ENCODE peak calls at places on chromosomes 1 and 21, in ten cellular contexts. B is Calu3; V is activated T-cell treated with anti-CD3 and anti-CD28 coated beads for 24 hours; N is retina; A is CD8-positive, alpha-beta memory T cell; D is posterior cingulate gyrus; X is activated T-helper 1 cell treated with anti-CD3 and anti-CD28 coated beads, Interleukin-12 subunit alpha, Interleukin-12 subunit beta, Interleukin-2, Interleukin-4 antibody, amounts not matched to agents 30 ng/mL and 10 ng/mL and 1 ng/mL, durations not matched to agents 14 hours and 24 hours and 36 hours; T is DND-41; Y is CD4-positive, CD25-positive, alpha-beta regulatory T cell; Z is thyroid gland. S is an unnamed sample.

GRCh38 chr1:12113433-12114339 is 50.6 kb downstream of the TNFRSF8 start:
- DNase-seq in B (no peak), X (peak; percentile 15), Z (no peak), T (no peak), A (peak; percentile 11), D (no peak), Y (peak; percentile 51), V (no peak), N (no peak), S (no peak)

GRCh38 chr1:201912832-201913231 is 24.1 kb downstream of the SHISA4 start:
- DNase-seq in D (no peak), N (no peak), A (no peak), Y (no peak), X (no peak), Z (no peak), V (no peak), T (no peak), B (no peak), S (no peak)

GRCh38 chr1:156894711-156895407 is 1.3 kb downstream of the PEAR1 start:
- DNase-seq in V (no peak), A (peak; percentile 8), T (no peak), B (no peak), X (no peak), Z (peak; percentile 24), Y (no peak), D (no peak), N (no peak), S (no peak)

GRCh38 chr21:37356710-37357109 is 9.9 kb upstream of the DYRK1A start:
- DNase-seq in T (no peak), N (no peak), B (no peak), Y (no peak), D (no peak), V (no peak), X (no peak), Z (no peak), A (no peak), S (no peak)

GRCh38 chr21:36717901-36718465 is 19.1 kb downstream of the SIM2 start:
- DNase-seq in N (no peak), A (peak; percentile 19), X (no peak), Y (no peak), D (no peak), V (no peak), B (no peak), Z (no peak), T (peak; percentile 1), S (no peak)

GRCh38 chr1:45410850-45411509 is 70.7 kb upstream of the MUTYH start:
- DNase-seq in Y (no peak), B (peak; percentile 9), V (no peak), A (no peak), Z (no peak), D (no peak), X (no peak), T (no peak), N (no peak), S (peak; percentile 30)

GRCh38 chr1:10728595-10729410 is 67.6 kb downstream of the CASZ1 start:
- DNase-seq in Y (no peak), D (no peak), T (no peak), A (no peak), B (no peak), N (peak; percentile 92), Z (peak; percentile 58), X (no peak), V (no peak), S (no peak)

GRCh38 chr1:36128126-36128904 is 3.3 kb upstream of the COL8A2 start:
- DNase-seq in B (no peak), D (no peak), A (no peak), T (no peak), N (no peak), Y (no peak), V (no peak), X (no peak), Z (no peak), S (no peak)

GRCh38 chr1:177164380-177165068 is at the start of gene ASTN1:
- DNase-seq in T (no peak), A (no peak), X (no peak), Z (no peak), N (peak; percentile 89), B (no peak), V (no peak), Y (no peak), D (peak; percentile 52), S (no peak)

GRCh38 chr1:47984175-47984789 is 12.9 kb downstream of the TRABD2B start:
- DNase-seq in N (peak; percentile 72), D (peak; percentile 11), A (no peak), V (no peak), Z (no peak), X (no peak), B (no peak), Y (no peak), T (no peak), S (no peak)

GRCh38 chr1:89757532-89757931 is 63.3 kb upstream of the LRRC8D start:
- DNase-seq in N (no peak), T (peak; percentile 94), Z (no peak), D (no peak), V (peak; percentile 32), X (peak; percentile 51), Y (peak; percentile 85), B (no peak), A (peak; percentile 50), S (no peak)

GRCh38 chr1:23421343-23421742 is 3.2 kb downstream of the TCEA3 start:
- DNase-seq in T (no peak), Y (no peak), A (no peak), B (no peak), N (no peak), X (no peak), V (no peak), Z (no peak), D (no peak), S (no peak)

GRCh38 chr1:8939362-8939995 is 6.2 kb upstream of the CA6 start:
- DNase-seq in V (no peak), D (no peak), N (no peak), Z (no peak), T (no peak), X (no peak), B (peak; percentile 23), Y (peak; percentile 93), A (no peak), S (no peak)

GRCh38 chr21:40386301-40386911 is 460.6 kb downstream of the DSCAM start:
- DNase-seq in Z (peak; percentile 81), Y (peak; percentile 25), D (peak; percentile 68), V (peak; percentile 26), N (peak; percentile 60), X (no peak), A (no peak), B (no peak), T (peak; percentile 52), S (peak; percentile 2)

GRCh38 chr1:13760340-13760739 is 60.4 kb downstream of the PRDM2 start:
- DNase-seq in B (no peak), D (no peak), A (no peak), Z (no peak), X (no peak), N (no peak), T (no peak), V (no peak), Y (no peak), S (no peak)

GRCh38 chr1:201561195-201561564 is 22.3 kb downstream of the NAV1 start:
- DNase-seq in B (no peak), N (no peak), Z (no peak), Y (no peak), V (no peak), D (no peak), T (no peak), X (no peak), A (no peak), S (no peak)

GRCh38 chr1:15950763-15951295 is 25.1 kb downstream of the ZBTB17 start:
- DNase-seq in V (peak; percentile 85), X (peak; percentile 40), Y (no peak), B (no peak), A (peak; percentile 85), T (no peak), N (peak; percentile 36), Z (no peak), D (no peak), S (no peak)

GRCh38 chr1:199174336-199174735 is 535.5 kb downstream of the PTPRC start:
- DNase-seq in A (no peak), T (peak; percentile 81), B (no peak), Y (no peak), N (no peak), Z (no peak), V (no peak), X (no peak), D (no peak), S (no peak)

GRCh38 chr1:99943238-99943794 is 26.5 kb upstream of the SLC35A3 start:
- DNase-seq in Z (peak; percentile 1), N (no peak), X (no peak), T (no peak), B (no peak), A (no peak), Y (no peak), D (no peak), V (no peak), S (no peak)

GRCh38 chr1:27863552-27863943 is 8.8 kb upstream of the THEMIS2 start:
- DNase-seq in Z (no peak), Y (no peak), T (no peak), V (no peak), B (no peak), X (no peak), D (no peak), A (no peak), N (no peak), S (no peak)

GRCh38 chr1:183567584-183567983 is 22.7 kb downstream of the NCF2 start:
- DNase-seq in Z (peak; percentile 50), B (peak; percentile 89), X (no peak), D (no peak), Y (peak; percentile 16), V (no peak), N (no peak), A (no peak), T (peak; percentile 32), S (no peak)

GRCh38 chr1:72891976-72892375 is 609.6 kb upstream of the NEGR1 start:
- DNase-seq in V (no peak), Y (no peak), D (no peak), Z (no peak), B (no peak), A (no peak), N (no peak), X (no peak), T (no peak), S (no peak)

GRCh38 chr1:111441573-111442192 is 7.4 kb downstream of the WDR77 start:
- DNase-seq in Y (peak; percentile 79), A (peak; percentile 74), V (peak; percentile 21), T (peak; percentile 67), N (no peak), Z (peak; percentile 3), B (peak; percentile 28), X (peak; percentile 34), D (no peak), S (no peak)

GRCh38 chr1:117599286-117599685 is 6.6 kb upstream of the TENT5C start:
- DNase-seq in D (no peak), B (no peak), Y (no peak), A (no peak), T (no peak), N (no peak), V (no peak), X (no peak), Z (no peak), S (no peak)

GRCh38 chr1:8740034-8740449 is 77.4 kb downstream of the RERE start:
- DNase-seq in T (no peak), A (no peak), B (peak; percentile 24), N (no peak), D (no peak), Z (no peak), V (no peak), X (no peak), Y (no peak), S (peak; percentile 95)

GRCh38 chr1:229028509-229028908 is 242.4 kb upstream of the RAB4A start:
- DNase-seq in Y (no peak), X (no peak), N (peak; percentile 64), T (no peak), V (no peak), A (no peak), D (no peak), B (no peak), Z (no peak), S (no peak)

GRCh38 chr21:15514073-15514946 is 215.5 kb upstream of the USP25 start:
- DNase-seq in D (no peak), Z (no peak), X (peak; percentile 57), Y (peak; percentile 88), N (no peak), B (no peak), A (peak; percentile 67), T (peak; percentile 89), V (peak; percentile 35), S (no peak)

GRCh38 chr1:230191079-230191478 is 124.0 kb downstream of the GALNT2 start:
- DNase-seq in Z (peak; percentile 23), V (no peak), B (no peak), Y (no peak), T (no peak), X (no peak), D (peak; percentile 30), A (no peak), N (no peak), S (peak; percentile 70)